ENCODE peak calls at places on chromosomes 6 and 20, in ten cellular contexts. Z is hepatocyte; X is activated T-cell treated with anti-CD3 and anti-CD28 coated beads, Interleukin-2, amount 50 U/mL, for 72 hours; E is naive thymus-derived CD4-positive, alpha-beta T cell; N is CD8-positive, alpha-beta memory T cell; B is iris pigment epithelial cell; H is MM.1S; M is Ammon's horn; C is M059J; Y is Panc1. F is an unnamed sample.

GRCh38 chr6:163302747-163303146 is 111.8 kb upstream of the QKI start:
- DNase-seq in Z (no peak), X (no peak), C (no peak), N (no peak), E (no peak), H (no peak), M (no peak), Y (no peak), B (peak; percentile 58), F (no peak)

GRCh38 chr20:38373898-38374297 is 27.6 kb downstream of the LBP start:
- DNase-seq in M (no peak), E (no peak), Z (no peak), Y (no peak), B (no peak), C (no peak), H (no peak), N (no peak), X (no peak), F (no peak)

GRCh38 chr6:31575335-31575901 is at the start of gene TNF:
- DNase-seq in Y (no peak), C (no peak), E (peak; percentile 37), H (no peak), Z (no peak), M (peak; percentile 53), N (peak; percentile 79), X (peak; percentile 78), B (no peak), F (peak; percentile 84)

GRCh38 chr6:109060585-109060984 is 34.1 kb downstream of the SESN1 start:
- DNase-seq in Z (no peak), X (no peak), Y (no peak), H (no peak), N (no peak), C (no peak), E (no peak), B (no peak), M (no peak), F (no peak)

GRCh38 chr6:135974416-135974815 is 122.9 kb downstream of the PDE7B start:
- DNase-seq in Z (no peak), E (no peak), X (no peak), M (no peak), H (no peak), Y (no peak), C (no peak), N (no peak), B (no peak), F (no peak)

GRCh38 chr6:6696867-6697531 is 108.5 kb downstream of the LY86 start:
- DNase-seq in N (no peak), E (no peak), B (peak; percentile 74), X (peak; percentile 35), M (peak; percentile 83), Z (peak; percentile 81), H (no peak), Y (no peak), C (peak; percentile 54), F (peak; percentile 58)

GRCh38 chr20:31746068-31746878 is 7.2 kb downstream of the TPX2 start:
- DNase-seq in H (no peak), C (no peak), Z (no peak), E (no peak), X (no peak), B (no peak), Y (no peak), M (no peak), N (no peak), F (no peak)

GRCh38 chr6:115842338-115842737 is 218.4 kb downstream of the FRK start:
- DNase-seq in M (no peak), H (no peak), Y (no peak), N (no peak), Z (no peak), B (no peak), C (no peak), E (no peak), X (no peak), F (no peak)

F was measured in activated naive CD8-positive, alpha-beta T cell treated with anti-CD3 and anti-CD28 coated beads, Interleukin-2, amount 50 U/mL, for 24 hours.